ENCODE peak calls at places on chromosomes 7 and 10, in six cellular contexts. M is transverse colon, H is HCT116, G is breast epithelium, F is endothelial cell of umbilical vein, T is GM12878. J is an unnamed sample.

GRCh38 chr7:40646717-40647116 is 511.9 kb downstream of the SUGCT start:
- DNase-seq in F (no peak), T (no peak), G (no peak), M (no peak), H (no peak), J (no peak)

GRCh38 chr10:110176626-110177025 is 30.8 kb upstream of the MXI1 start:
- DNase-seq in F (no peak), H (no peak), T (no peak), G (no peak), M (no peak), J (no peak)

GRCh38 chr7:47482013-47482761 is 99.7 kb downstream of the TNS3 start:
- DNase-seq in G (no peak), F (peak; percentile 83), M (no peak), H (no peak), T (no peak), J (no peak)

GRCh38 chr7:13017325-13017853 is 330.0 kb downstream of the ARL4A start:
- DNase-seq in F (peak; percentile 56), G (no peak), T (no peak), M (no peak), H (peak; percentile 96), J (no peak)

GRCh38 chr10:17273403-17273802 is 45.4 kb downstream of the VIM start:
- DNase-seq in G (no peak), H (peak; percentile 22), F (no peak), T (no peak), M (no peak), J (no peak)

GRCh38 chr7:128790297-128791037 is 1.3 kb upstream of the CCDC136 start:
- DNase-seq in H (no peak), M (no peak), T (no peak), F (no peak), G (no peak), J (no peak)

GRCh38 chr7:19405546-19405945 is 260.3 kb upstream of the FERD3L start:
- DNase-seq in T (no peak), G (no peak), M (no peak), H (no peak), F (no peak), J (no peak)

GRCh38 chr10:61263561-61263960 is 189.6 kb downstream of the TMEM26 start:
- DNase-seq in M (no peak), T (no peak), G (no peak), H (no peak), F (no peak), J (no peak)

GRCh38 chr10:69484736-69485135 is 33.5 kb downstream of the TSPAN15 start:
- DNase-seq in M (no peak), F (no peak), H (no peak), T (no peak), G (no peak), J (no peak)

GRCh38 chr7:157708896-157709295 is 372.1 kb downstream of the DNAJB6 start:
- DNase-seq in M (no peak), H (no peak), G (no peak), F (no peak), T (no peak), J (peak; percentile 37)

GRCh38 chr7:76336094-76336493 is 22.7 kb downstream of the YWHAG start:
- DNase-seq in M (no peak), F (no peak), T (no peak), G (no peak), H (no peak), J (no peak)

GRCh38 chr7:137006293-137006692 is 137.8 kb downstream of the CHRM2 start:
- DNase-seq in F (no peak), T (no peak), G (no peak), M (no peak), H (no peak), J (no peak)

GRCh38 chr10:112689327-112689726 is 242.3 kb downstream of the VTI1A start:
- DNase-seq in F (peak; percentile 11), T (no peak), H (peak; percentile 10), M (peak; percentile 23), G (no peak), J (no peak)

GRCh38 chr10:77478248-77478963 is 159.2 kb downstream of the KCNMA1 start:
- DNase-seq in M (no peak), H (no peak), F (no peak), G (no peak), T (no peak), J (no peak)

GRCh38 chr10:100912013-100912608 is 652 bp upstream of the SLF2 start:
- DNase-seq in F (no peak), T (no peak), M (no peak), H (no peak), G (no peak), J (no peak)

GRCh38 chr10:79104264-79104954 is 35.6 kb downstream of the ZMIZ1 start:
- DNase-seq in H (no peak), G (no peak), M (no peak), F (peak; percentile 21), T (no peak), J (peak; percentile 90)

GRCh38 chr10:113232928-113233511 is 283.0 kb downstream of the TCF7L2 start:
- DNase-seq in F (no peak), M (no peak), G (no peak), T (no peak), H (no peak), J (no peak)

GRCh38 chr7:92835140-92835850 is 1.1 kb downstream of the CDK6 start:
- DNase-seq in M (peak; percentile 75), T (no peak), F (peak; percentile 81), H (peak; percentile 72), G (peak; percentile 33), J (peak; percentile 78)

GRCh38 chr10:132094581-132095234 is 29.0 kb downstream of the JAKMIP3 start:
- DNase-seq in F (no peak), G (no peak), T (no peak), M (no peak), H (no peak), J (no peak)

GRCh38 chr10:73467210-73467609 is 28.6 kb downstream of the PPP3CB start:
- DNase-seq in F (no peak), M (no peak), H (no peak), G (no peak), T (no peak), J (no peak)

GRCh38 chr7:79317728-79318127 is 135.7 kb downstream of the MAGI2 start:
- DNase-seq in H (peak; percentile 51), F (peak; percentile 77), M (no peak), T (no peak), G (no peak), J (no peak)

GRCh38 chr10:64175271-64175962 is 654.2 kb downstream of the REEP3 start:
- DNase-seq in M (no peak), T (no peak), F (no peak), G (no peak), H (no peak), J (no peak)

GRCh38 chr10:99758241-99758891 is 24.1 kb upstream of the ABCC2 start:
- DNase-seq in F (no peak), M (no peak), T (no peak), G (no peak), H (no peak), J (no peak)

GRCh38 chr10:69874464-69874863 is 72.8 kb downstream of the COL13A1 start:
- DNase-seq in T (no peak), F (peak; percentile 42), H (no peak), G (no peak), M (no peak), J (no peak)

GRCh38 chr7:15703732-15704131 is 17.2 kb upstream of the MEOX2 start:
- DNase-seq in H (no peak), F (no peak), G (no peak), T (no peak), M (no peak), J (no peak)

GRCh38 chr7:66143876-66144332 is 29.3 kb downstream of the CRCP start:
- DNase-seq in G (no peak), M (no peak), T (no peak), F (no peak), H (no peak), J (no peak)
- H3K36me3 ChIP-seq in G (no peaks in the 10 kb centered on the region), M (peaks cover 47% of the 10 kb centered on the region), T (peaks cover 14% of the 10 kb centered on the region), F (peaks cover 16% of the 10 kb centered on the region), H (peaks cover 9% of the 10 kb centered on the region), J (peaks cover 13% of the 10 kb centered on the region)

DNA sequence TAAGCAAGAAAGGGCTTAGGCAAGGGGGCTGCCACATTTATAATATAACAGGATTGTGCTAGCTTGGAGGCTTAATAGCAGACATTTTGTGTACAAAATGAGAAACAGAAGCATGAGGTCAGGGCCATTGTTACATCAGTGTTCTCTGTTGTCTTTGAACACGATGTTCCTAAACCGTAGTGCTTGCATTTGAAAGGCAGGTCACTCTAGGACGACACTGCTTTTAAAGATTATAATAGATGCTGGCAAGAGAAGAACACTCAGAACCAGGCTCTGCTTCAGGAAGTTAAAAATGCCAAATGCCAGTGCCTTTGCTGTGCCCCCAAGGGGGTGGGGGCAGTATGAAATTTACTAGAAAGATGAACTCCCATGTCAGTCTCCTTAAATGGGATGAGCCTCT is 91.1 kb downstream of the SORCS3 start:
- DNase-seq in F (no peak), G (no peak), H (no peak), T (no peak), M (no peak), J (no peak)
- TF ChIP-seq POLR2AphosphoS5 in F (no peak), G (no peak), H (no peak), T (no peak), M (no peak), J (peak; percentile 73)

GRCh38 chr10:15331456-15331855 is 39.6 kb downstream of the FAM171A1 start:
- DNase-seq in T (no peak), F (no peak), M (peak; percentile 43), G (no peak), H (no peak), J (no peak)
- H3K4me1 ChIP-seq in T (no peaks in the 10 kb centered on the region), F (peaks cover 4% of the 10 kb centered on the region), M (peaks cover 17% of the 10 kb centered on the region), G (no peaks in the 10 kb centered on the region), H (peaks cover 8% of the 10 kb centered on the region), J (peaks cover 4% of the 10 kb centered on the region)

GRCh38 chr7:74042746-74043522 is 15.0 kb downstream of the ELN start:
- DNase-seq in H (no peak), F (no peak), G (no peak), T (no peak), M (no peak), J (no peak)
- H3K36me3 ChIP-seq in H (no peaks in the 10 kb centered on the region), F (no peaks in the 10 kb centered on the region), G (no peaks in the 10 kb centered on the region), T (no peaks in the 10 kb centered on the region), M (no peaks in the 10 kb centered on the region), J (peaks cover 11% of the 10 kb centered on the region)

GRCh38 chr10:119738962-119739361 is 13.1 kb downstream of the INPP5F start:
- DNase-seq in G (no peak), H (no peak), T (no peak), M (no peak), F (no peak), J (no peak)
- TF ChIP-seq POLR2AphosphoS5 in G (no peak), H (no peak), T (no peak), M (no peak), F (no peak), J (no peak)

DNA sequence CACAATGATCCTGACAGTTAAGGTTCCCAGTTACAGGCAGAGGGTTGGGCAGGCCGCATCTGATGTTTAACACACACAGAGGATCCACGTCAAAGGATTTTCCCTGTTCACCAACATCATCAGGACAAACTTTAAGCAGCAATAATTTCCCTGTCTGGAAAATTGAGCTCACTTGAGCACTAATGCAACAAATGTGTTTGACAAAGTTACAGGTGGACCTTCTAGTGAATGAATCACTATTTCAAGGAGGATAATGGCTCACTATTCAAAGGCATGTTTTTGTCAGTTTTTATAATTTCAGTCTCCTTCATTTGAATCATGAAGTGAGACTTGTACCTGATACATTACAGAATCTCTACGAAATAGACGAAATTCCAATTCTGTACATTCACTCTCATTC is 127.3 kb downstream of the DIP2C start:
- DNase-seq in G (no peak), M (no peak), F (no peak), T (no peak), H (no peak), J (no peak)
- H3K4me1 ChIP-seq in G (no peaks in the 10 kb centered on the region), M (no peaks in the 10 kb centered on the region), F (no peaks in the 10 kb centered on the region), T (no peaks in the 10 kb centered on the region), H (no peaks in the 10 kb centered on the region), J (peaks cover 57% of the 10 kb centered on the region)

GRCh38 chr7:6718124-6718523 is 11.4 kb upstream of the ZNF12 start:
- DNase-seq in G (no peak), F (no peak), M (no peak), T (no peak), H (no peak), J (no peak)
- H3K36me3 ChIP-seq in G (no peaks in the 10 kb centered on the region), F (no peaks in the 10 kb centered on the region), M (no peaks in the 10 kb centered on the region), T (no peaks in the 10 kb centered on the region), H (no peaks in the 10 kb centered on the region), J (no peaks in the 10 kb centered on the region)

J was measured in sigmoid colon.